ENCODE peak calls at places on chromosomes 4 and X, in eight cellular contexts. G, H, U, K, F, E, W and T are unnamed samples.

GRCh38 chrX:112341598-112341997 is 259.0 kb upstream of the TRPC5 start:
- DNase-seq in G (no peak), H (no peak), U (no peak), K (no peak), F (no peak), E (no peak), W (no peak), T (no peak)

GRCh38 chrX:21993265-21993664 is 38.9 kb upstream of the PHEX start:
- DNase-seq in G (no peak), H (peak), U (no peak), K (no peak), F (no peak), E (no peak), W (no peak), T (peak)

GRCh38 chr4:5756271-5756670 is 45.3 kb downstream of the EVC start:
- DNase-seq in G (no peak), H (no peak), U (no peak), K (no peak), F (no peak), E (no peak), W (no peak), T (no peak)

GRCh38 chr4:154858166-154858565 is 77.1 kb downstream of the RBM46 start:
- DNase-seq in G (no peak), H (peak), U (no peak), K (no peak), F (no peak), E (no peak), W (no peak), T (no peak)

GRCh38 chr4:10114147-10114546 is 2.5 kb downstream of the WDR1 start:
- DNase-seq in G (no peak), H (peak), U (no peak), K (no peak), F (no peak), E (no peak), W (no peak), T (no peak)

GRCh38 chrX:140766024-140766611 is 56.6 kb downstream of the LINC00632 start:
- DNase-seq in G (no peak), H (peak), U (peak), K (peak), F (no peak), E (peak), W (peak), T (peak)

GRCh38 chr4:85318415-85318814 is 156.5 kb upstream of the ARHGAP24 start:
- DNase-seq in G (no peak), H (no peak), U (no peak), K (no peak), F (no peak), E (no peak), W (no peak), T (no peak)

GRCh38 chr4:106898621-106899230 is 137.4 kb downstream of the DKK2 start:
- DNase-seq in G (peak), H (no peak), U (no peak), K (no peak), F (no peak), E (no peak), W (no peak), T (peak)

GRCh38 chrX:15749642-15750610 is 11.9 kb downstream of the CA5B start:
- DNase-seq in G (no peak), H (peak), U (no peak), K (no peak), F (no peak), E (peak), W (no peak), T (peak)

GRCh38 chr4:154332681-154333421 is 158.7 kb downstream of the DCHS2 start:
- DNase-seq in G (no peak), H (peak), U (peak), K (peak), F (peak), E (peak), W (peak), T (peak)

GRCh38 chr4:7979652-7979968 is 39.9 kb upstream of the AFAP1 start:
- DNase-seq in G (no peak), H (no peak), U (no peak), K (no peak), F (no peak), E (no peak), W (no peak), T (no peak)

GRCh38 chrX:47854474-47854873 is 17.8 kb downstream of the ZNF81 start:
- DNase-seq in G (no peak), H (peak), U (no peak), K (no peak), F (no peak), E (peak), W (no peak), T (peak)

GRCh38 chrX:129726307-129727111 is 12.3 kb upstream of the XPNPEP2 start:
- DNase-seq in G (peak), H (peak), U (peak), K (peak), F (peak), E (no peak), W (peak), T (peak)

GRCh38 chrX:130746709-130747347 is 156.2 kb downstream of the ENOX2 start:
- DNase-seq in G (no peak), H (no peak), U (no peak), K (no peak), F (no peak), E (no peak), W (no peak), T (no peak)